ENCODE peak calls at places on chromosome 16, in four cellular contexts. U is ELR; Z is T-helper 1 cell; R is stimulated activated CD4-positive, alpha-beta T cell treated with anti-CD3 and anti-CD28 coated beads, Interleukin-4, amount 100 ng/mL, for 24 hours. C is an unnamed sample.

GRCh38 chr16:1450841-1451240 is 6.5 kb upstream of the CCDC154 start:
- DNase-seq in U (no peak), Z (no peak), R (no peak), C (no peak)

GRCh38 chr16:29198731-29199521 is 207.6 kb downstream of the NPIPB11 start:
- DNase-seq in Z (no peak), R (no peak), U (no peak), C (no peak)

GRCh38 chr16:69131749-69132423 is 502 bp downstream of the CHTF8 start:
- DNase-seq in Z (peak; percentile 69), R (peak; percentile 75), U (peak; percentile 91), C (peak; percentile 19)

GRCh38 chr16:9039208-9039607 is 52.2 kb upstream of the HAPSTR1 start:
- DNase-seq in R (no peak), U (peak; percentile 42), Z (no peak), C (no peak)

GRCh38 chr16:13919330-13919682 is 648 bp upstream of the ERCC4 start:
- DNase-seq in R (peak; percentile 20), Z (no peak), U (peak; percentile 72), C (no peak)

GRCh38 chr16:66026211-66026610 is 340.3 kb upstream of the CDH5 start:
- DNase-seq in R (no peak), U (no peak), Z (no peak), C (no peak)

GRCh38 chr16:52293209-52293608 is 253.7 kb downstream of the TOX3 start:
- DNase-seq in R (no peak), U (no peak), Z (no peak), C (no peak)

GRCh38 chr16:47848481-47849109 is 307.2 kb downstream of the ABCC12 start:
- DNase-seq in U (peak; percentile 32), Z (no peak), R (no peak), C (no peak)

GRCh38 chr16:17076121-17076757 is 394.5 kb downstream of the XYLT1 start:
- DNase-seq in R (no peak), Z (no peak), U (no peak), C (no peak)

GRCh38 chr16:87464691-87465300 is 28.0 kb downstream of the ZCCHC14 start:
- DNase-seq in U (peak; percentile 95), R (peak; percentile 56), Z (peak; percentile 11), C (peak; percentile 60)

GRCh38 chr16:4136229-4136813 is 20.1 kb upstream of the ADCY9 start:
- DNase-seq in R (no peak), U (no peak), Z (no peak), C (no peak)

GRCh38 chr16:87348616-87349157 is 31.5 kb upstream of the C16orf95 start:
- DNase-seq in Z (no peak), U (no peak), R (no peak), C (no peak)

GRCh38 chr16:4200000-4200780 is 41.7 kb downstream of the SRL start:
- DNase-seq in R (peak; percentile 29), U (peak; percentile 78), Z (peak; percentile 11), C (no peak)

GRCh38 chr16:88910284-88911147 is 44.1 kb upstream of the PABPN1L start:
- DNase-seq in U (no peak), Z (no peak), R (no peak), C (no peak)

GRCh38 chr16:54325616-54326265 is 39.2 kb upstream of the IRX3 start:
- DNase-seq in R (no peak), U (no peak), Z (no peak), C (no peak)

GRCh38 chr16:25134306-25134705 is 22.8 kb downstream of the LCMT1 start:
- DNase-seq in Z (no peak), R (no peak), U (no peak), C (no peak)

GRCh38 chr16:86471896-86472295 is 38.4 kb upstream of the FOXF1 start:
- DNase-seq in R (no peak), Z (no peak), U (peak; percentile 48), C (no peak)

GRCh38 chr16:27551046-27551445 is 1.1 kb downstream of the KATNIP start:
- DNase-seq in R (no peak), Z (no peak), U (no peak), C (no peak)

GRCh38 chr16:72908362-72908838 is 139.5 kb downstream of the ZFHX3 start:
- DNase-seq in R (no peak), U (no peak), Z (no peak), C (no peak)

GRCh38 chr16:2210386-2211365 is at the start of gene BRICD5:
- DNase-seq in R (no peak), U (no peak), Z (no peak), C (no peak)

GRCh38 chr16:57985204-57986121 is 14.5 kb upstream of the CNGB1 start:
- DNase-seq in U (peak; percentile 28), Z (no peak), R (no peak), C (no peak)

C was measured in GOT3.